ENCODE peak calls at places on chromosomes 5 and 9, in seven cellular contexts. V is kidney, R is tibial artery, C is pancreas, W is psoas muscle, F is endodermal cell, I is ovary. H is an unnamed sample.

GRCh38 chr5:132100672-132101261 is 27.2 kb downstream of the CSF2 start:
- DNase-seq in F (peak; percentile 34), V (no peak), W (no peak), I (no peak), C (no peak), R (no peak), H (no peak)

GRCh38 chr5:177225798-177226197 is 77.7 kb downstream of the RAB24 start:
- DNase-seq in R (no peak), F (no peak), I (no peak), V (no peak), W (no peak), C (no peak), H (no peak)

GRCh38 chr5:147560982-147561381 is 51.1 kb upstream of the DPYSL3 start:
- DNase-seq in V (no peak), I (no peak), R (no peak), C (no peak), W (no peak), F (peak; percentile 62), H (no peak)

GRCh38 chr5:168707646-168708300 is 128.6 kb upstream of the PANK3 start:
- DNase-seq in F (peak; percentile 38), R (no peak), W (no peak), I (no peak), C (no peak), V (no peak), H (no peak)

GRCh38 chr9:132763574-132763973 is 93.3 kb downstream of the GTF3C4 start:
- DNase-seq in F (no peak), R (no peak), C (no peak), V (no peak), I (no peak), W (no peak), H (no peak)

GRCh38 chr9:99666571-99666970 is 155.1 kb upstream of the NR4A3 start:
- DNase-seq in F (no peak), I (no peak), W (no peak), V (no peak), R (no peak), C (no peak), H (no peak)

GRCh38 chr5:83467315-83468044 is 4.1 kb upstream of the VCAN start:
- DNase-seq in W (peak; percentile 33), C (no peak), V (peak; percentile 43), I (no peak), R (peak; percentile 55), F (no peak), H (no peak)

GRCh38 chr5:135034186-135034962 is at the start of gene PITX1:
- DNase-seq in C (peak; percentile 75), F (peak; percentile 84), W (peak; percentile 66), I (no peak), R (peak; percentile 62), V (peak; percentile 76), H (peak; percentile 53)

GRCh38 chr9:6877671-6878161 is 119.9 kb downstream of the KDM4C start:
- DNase-seq in W (no peak), I (no peak), C (no peak), V (no peak), R (no peak), F (no peak), H (no peak)

GRCh38 chr9:97954550-97954989 is 16.6 kb upstream of the HEMGN start:
- DNase-seq in I (no peak), C (no peak), R (no peak), V (no peak), W (no peak), F (peak; percentile 87), H (peak; percentile 45)

GRCh38 chr5:112876362-112876761 is 15.3 kb downstream of the SRP19 start:
- DNase-seq in C (no peak), V (no peak), I (no peak), W (no peak), R (no peak), F (no peak), H (no peak)

GRCh38 chr9:131417264-131418142 is 23.6 kb downstream of the PRRC2B start:
- DNase-seq in I (no peak), V (peak; percentile 10), R (no peak), F (no peak), C (no peak), W (no peak), H (no peak)

GRCh38 chr5:139652788-139653241 is 4.7 kb downstream of the CXXC5 start:
- DNase-seq in R (no peak), V (no peak), I (no peak), C (no peak), F (no peak), W (no peak), H (no peak)

GRCh38 chr5:137395011-137395755 is 103.9 kb downstream of the SPOCK1 start:
- DNase-seq in C (no peak), R (peak; percentile 37), I (no peak), W (no peak), F (no peak), V (no peak), H (no peak)

GRCh38 chr9:128920381-128921058 is at the start of gene PHYHD1:
- DNase-seq in C (peak; percentile 82), I (peak; percentile 61), V (peak; percentile 93), F (peak; percentile 53), R (peak; percentile 87), W (peak; percentile 63), H (peak; percentile 39)

GRCh38 chr5:3512291-3512690 is 83.3 kb upstream of the IRX1 start:
- DNase-seq in R (no peak), W (no peak), C (no peak), V (no peak), F (no peak), I (no peak), H (no peak)

GRCh38 chr9:116049506-116049905 is 104.1 kb upstream of the PAPPA start:
- DNase-seq in C (no peak), W (no peak), I (no peak), V (no peak), F (no peak), R (no peak), H (no peak)

GRCh38 chr9:128203842-128204551 is 818 bp downstream of the DNM1 start:
- DNase-seq in I (peak; percentile 54), C (no peak), R (peak; percentile 54), V (no peak), F (peak; percentile 85), W (peak; percentile 41), H (peak; percentile 69)

GRCh38 chr5:80502795-80503194 is 14.9 kb downstream of the FAM151B start:
- DNase-seq in W (no peak), R (no peak), C (no peak), I (no peak), F (no peak), V (no peak), H (no peak)

GRCh38 chr9:94823710-94824109 is 97.2 kb downstream of the AOPEP start:
- DNase-seq in I (no peak), R (no peak), V (no peak), C (no peak), F (no peak), W (no peak), H (no peak)

GRCh38 chr5:172925336-172925948 is 33.8 kb upstream of the RPL26L1 start:
- DNase-seq in F (no peak), C (no peak), I (no peak), W (no peak), V (no peak), R (no peak), H (no peak)

GRCh38 chr9:82495884-82496777 is 507.6 kb downstream of the SPATA31D1 start:
- DNase-seq in C (no peak), V (no peak), W (no peak), I (no peak), F (no peak), R (no peak), H (peak; percentile 16)

GRCh38 chr5:103475629-103476240 is 86.9 kb downstream of the NUDT12 start:
- DNase-seq in V (no peak), W (no peak), C (no peak), R (no peak), F (no peak), I (no peak), H (no peak)

GRCh38 chr9:106981396-106982287 is 118.7 kb downstream of the ZNF462 start:
- DNase-seq in R (no peak), W (no peak), C (no peak), V (no peak), I (no peak), F (no peak), H (no peak)

GRCh38 chr9:106970976-106971457 is 108.1 kb downstream of the ZNF462 start:
- DNase-seq in F (no peak), I (no peak), C (no peak), V (no peak), R (no peak), W (no peak), H (no peak)

GRCh38 chr9:106974341-106974740 is 111.4 kb downstream of the ZNF462 start:
- DNase-seq in I (no peak), C (no peak), W (no peak), R (no peak), F (no peak), V (no peak), H (no peak)

GRCh38 chr9:106980551-106981101 is 117.7 kb downstream of the ZNF462 start:
- DNase-seq in R (no peak), C (no peak), I (no peak), F (no peak), W (no peak), V (no peak), H (no peak)

DNA sequence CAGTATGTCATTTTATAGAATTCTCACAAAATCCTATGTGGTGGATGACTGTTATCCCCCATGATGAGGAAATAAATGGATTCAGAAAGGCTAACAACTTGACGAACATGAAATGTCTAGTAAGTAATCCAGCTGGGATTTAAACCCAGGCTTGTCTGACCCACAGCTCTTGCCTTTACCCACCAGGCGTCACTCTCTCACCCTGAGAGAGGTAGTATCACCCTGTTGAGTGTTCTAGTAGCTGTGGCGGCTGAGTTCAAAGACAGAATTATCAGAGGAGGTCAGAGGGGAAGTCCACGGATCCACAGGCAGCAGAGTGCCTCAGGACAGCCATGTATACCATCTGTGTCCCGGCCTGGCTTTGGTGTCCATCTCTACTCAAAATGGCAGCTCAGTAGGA is 113.8 kb downstream of the ZNF462 start:
- DNase-seq in C (no peak), R (no peak), W (no peak), F (peak; percentile 47), I (no peak), V (no peak), H (no peak)
- TF ChIP-seq CTCF in C (no peak), R (no peak), W (no peak), F (peak; percentile 58), I (no peak), V (no peak), H (no peak)

GRCh38 chr9:33221568-33221884 is 18.4 kb upstream of the SPINK4 start:
- DNase-seq in W (no peak), F (no peak), I (no peak), V (no peak), C (no peak), R (no peak), H (no peak)
- H3K4me3 ChIP-seq in W (no peak overlapping the region), F (no peak overlapping the region), I (no peak overlapping the region), V (no peak overlapping the region), C (no peak overlapping the region), R (no peak overlapping the region), H (no peak overlapping the region)

GRCh38 chr5:63911871-63912270 is 50.4 kb downstream of the HTR1A start:
- DNase-seq in I (no peak), R (no peak), W (no peak), C (no peak), V (no peak), F (no peak), H (no peak)
- H3K9me3 ChIP-seq in I (no peaks in the 10 kb centered on the region), R (no peaks in the 10 kb centered on the region), W (no peaks in the 10 kb centered on the region), C (no peaks in the 10 kb centered on the region), V (no peaks in the 10 kb centered on the region), F (peaks cover 5% of the 10 kb centered on the region), H (no peaks in the 10 kb centered on the region)

DNA sequence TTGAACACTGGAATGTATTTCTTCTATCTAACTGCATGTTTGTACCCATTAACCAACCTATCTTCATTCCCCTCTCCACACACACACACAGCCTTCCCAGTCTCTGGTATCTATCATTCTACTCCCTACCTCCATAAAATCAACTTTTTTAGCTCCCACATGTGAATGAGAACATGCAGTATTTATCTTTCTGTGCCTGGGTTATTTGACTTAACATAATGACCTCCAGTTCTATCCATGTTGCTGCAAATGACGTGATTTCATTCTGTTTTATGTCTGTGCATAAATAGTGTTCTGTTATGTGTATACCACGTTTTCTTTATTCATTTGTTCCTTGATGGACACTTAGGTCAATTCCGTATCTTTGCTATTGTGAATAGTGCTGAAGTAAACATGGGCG is 38.7 kb upstream of the CTSL start:
- DNase-seq in R (no peak), F (no peak), W (no peak), I (no peak), C (no peak), V (no peak), H (no peak)
- TF ChIP-seq CTCF in R (no peak), F (no peak), W (no peak), I (no peak), C (no peak), V (no peak), H (no peak)

H was measured in BE2C.